ENCODE peak calls at places on chromosomes 6 and 20, in nine cellular contexts. N, Z, G, L, B, D, I, F and A are unnamed samples.
A peak's percentile ranks its signal among the peaks of the same experiment; 100 is the strongest.

GRCh38 chr6:43495409-43495941 is 14.7 kb downstream of the LRRC73 start:
- DNase-seq in I (no peak), Z (no peak), L (no peak), N (no peak), D (no peak), F (no peak), G (no peak), B (peak; percentile 17), A (no peak)

GRCh38 chr6:44580901-44581300 is 193.4 kb downstream of the CDC5L start:
- DNase-seq in Z (no peak), G (no peak), B (no peak), D (no peak), F (no peak), L (peak; percentile 6), I (no peak), N (no peak), A (no peak)

GRCh38 chr6:12602342-12602741 is 114.2 kb upstream of the PHACTR1 start:
- DNase-seq in G (no peak), B (no peak), I (no peak), L (no peak), D (no peak), Z (peak; percentile 24), F (no peak), N (no peak), A (no peak)

GRCh38 chr6:159654483-159655098 is 38.5 kb downstream of the SOD2 start:
- DNase-seq in D (no peak), B (peak; percentile 13), Z (peak; percentile 86), L (peak; percentile 32), F (peak; percentile 14), G (no peak), I (no peak), N (no peak), A (peak; percentile 80)

GRCh38 chr6:84764332-84765049 is at the start of gene TBX18:
- DNase-seq in Z (no peak), N (peak; percentile 97), B (no peak), I (peak; percentile 73), G (peak; percentile 92), L (peak; percentile 53), F (peak; percentile 95), D (no peak), A (peak; percentile 95)

GRCh38 chr6:52598123-52598823 is 21.4 kb upstream of the TRAM2 start:
- DNase-seq in I (peak; percentile 82), G (peak; percentile 67), D (no peak), B (no peak), Z (peak; percentile 84), F (peak; percentile 70), N (peak; percentile 70), L (no peak), A (peak; percentile 91)

GRCh38 chr20:36854343-36855240 is 21.3 kb upstream of the TLDC2 start:
- DNase-seq in G (no peak), I (no peak), D (no peak), F (no peak), N (no peak), B (no peak), Z (no peak), L (no peak), A (no peak)

GRCh38 chr6:108921547-108922331 is 73.5 kb downstream of the ARMC2 start:
- DNase-seq in F (peak; percentile 18), D (no peak), L (no peak), I (no peak), N (no peak), Z (no peak), G (no peak), B (no peak), A (no peak)

GRCh38 chr20:59567585-59568508 is 36.5 kb upstream of the PHACTR3 start:
- DNase-seq in L (no peak), B (no peak), I (no peak), Z (no peak), N (no peak), G (no peak), F (no peak), D (no peak), A (no peak)

GRCh38 chr20:37443596-37443995 is 77.5 kb upstream of the NNAT start:
- DNase-seq in G (no peak), N (no peak), D (no peak), F (no peak), B (no peak), L (no peak), Z (no peak), I (no peak), A (no peak)

GRCh38 chr6:133341607-133342158 is 100.5 kb downstream of the EYA4 start:
- DNase-seq in B (no peak), I (no peak), N (no peak), D (no peak), L (peak; percentile 15), F (no peak), Z (no peak), G (no peak), A (peak; percentile 47)

GRCh38 chr20:32464401-32465091 is 106.4 kb downstream of the ASXL1 start:
- DNase-seq in Z (no peak), B (no peak), D (no peak), I (no peak), L (no peak), N (no peak), F (no peak), G (peak; percentile 38), A (no peak)

GRCh38 chr6:3009930-3010329 is 10.2 kb downstream of the NQO2 start:
- DNase-seq in F (no peak), B (no peak), D (no peak), Z (no peak), I (no peak), L (no peak), G (no peak), N (no peak), A (no peak)

GRCh38 chr6:15106958-15107643 is 138.8 kb upstream of the JARID2 start:
- DNase-seq in B (no peak), I (no peak), D (no peak), Z (no peak), N (no peak), F (no peak), L (no peak), G (no peak), A (peak; percentile 56)

GRCh38 chr20:815914-816606 is 17.5 kb upstream of the FAM110A start:
- DNase-seq in N (peak; percentile 75), B (peak; percentile 46), Z (peak; percentile 74), L (no peak), I (peak; percentile 77), G (no peak), F (peak; percentile 80), D (no peak), A (peak; percentile 70)

GRCh38 chr20:59646487-59646886 is 42.1 kb downstream of the PHACTR3 start:
- DNase-seq in N (no peak), B (no peak), Z (no peak), D (no peak), I (no peak), F (no peak), L (no peak), G (no peak), A (no peak)

GRCh38 chr6:13807691-13808090 is 6.7 kb downstream of the MCUR1 start:
- DNase-seq in Z (no peak), F (no peak), B (no peak), N (no peak), I (no peak), L (no peak), G (no peak), D (no peak), A (no peak)

GRCh38 chr6:95660544-95660943 is 83.2 kb downstream of the MANEA start:
- DNase-seq in L (no peak), Z (no peak), N (no peak), G (no peak), F (no peak), D (no peak), I (no peak), B (no peak), A (no peak)

GRCh38 chr20:23105193-23105592 is 19.1 kb upstream of the CD93 start:
- DNase-seq in F (no peak), D (no peak), N (no peak), G (no peak), B (no peak), L (no peak), I (no peak), Z (no peak), A (no peak)

GRCh38 chr6:34142599-34142998 is 3.3 kb downstream of the GRM4 start:
- DNase-seq in D (no peak), I (peak; percentile 31), Z (no peak), B (no peak), L (no peak), F (peak; percentile 62), G (peak; percentile 41), N (no peak), A (no peak)

GRCh38 chr20:33433465-33433864 is 10.1 kb downstream of the SNTA1 start:
- DNase-seq in D (no peak), I (peak; percentile 91), L (no peak), B (no peak), G (peak; percentile 78), Z (no peak), N (no peak), F (no peak), A (no peak)

GRCh38 chr20:992801-993535 is 9.1 kb downstream of the RSPO4 start:
- DNase-seq in L (no peak), F (no peak), D (no peak), N (no peak), G (peak; percentile 24), B (no peak), Z (no peak), I (no peak), A (no peak)

GRCh38 chr6:150934380-150934779 is 68.9 kb downstream of the MTHFD1L start:
- DNase-seq in G (no peak), D (no peak), B (no peak), L (no peak), F (no peak), N (no peak), I (no peak), Z (no peak), A (no peak)

GRCh38 chr20:63027425-63028389 is 20.9 kb upstream of the BHLHE23 start:
- DNase-seq in N (no peak), L (no peak), I (no peak), B (no peak), G (peak; percentile 30), Z (peak; percentile 30), D (no peak), F (no peak), A (peak; percentile 49)

GRCh38 chr6:105500693-105501092 is 97.8 kb upstream of the PREP start:
- DNase-seq in B (no peak), F (no peak), N (no peak), D (no peak), I (no peak), G (no peak), L (no peak), Z (no peak), A (no peak)